ENCODE peak calls at places on chromosome 11, in ten cellular contexts. H is neural crest cell, D is cardiac fibroblast, M is heart left ventricle, R is astrocyte of the cerebellum, B is cardiac muscle cell, Q is AG10803, S is mesothelial cell of epicardium, A is body of pancreas, N is coronary artery. Z is an unnamed sample.

GRCh38 chr11:10619281-10619680 is 50.8 kb upstream of the LYVE1 start:
- DNase-seq in H (no peak), D (no peak), A (no peak), N (no peak), Q (no peak), R (no peak), M (no peak), S (no peak), B (no peak), Z (no peak)

GRCh38 chr11:125750629-125751028 is 4.5 kb downstream of the PATE1 start:
- DNase-seq in S (no peak), Q (no peak), N (no peak), M (no peak), H (no peak), A (no peak), B (no peak), D (no peak), R (no peak), Z (no peak)

GRCh38 chr11:34208266-34209135 is 103.1 kb downstream of the NAT10 start:
- DNase-seq in D (peak), S (no peak), Q (no peak), A (no peak), H (no peak), M (no peak), R (no peak), N (no peak), B (peak), Z (peak)

GRCh38 chr11:95985174-95985808 is 61.4 kb upstream of the MTMR2 start:
- DNase-seq in M (no peak), R (no peak), H (no peak), A (no peak), S (no peak), B (peak), N (no peak), Q (peak), D (peak), Z (peak)

GRCh38 chr11:9808943-9809342 is 145.1 kb downstream of the SWAP70 start:
- DNase-seq in A (no peak), N (no peak), S (no peak), R (peak), D (peak), H (no peak), Q (no peak), M (no peak), B (peak), Z (no peak)

GRCh38 chr11:86818466-86819282 is 18.3 kb downstream of the PRSS23 start:
- DNase-seq in D (peak), A (no peak), B (peak), Q (peak), H (no peak), M (no peak), R (peak), N (no peak), S (no peak), Z (peak)

GRCh38 chr11:111735262-111736116 is 30.7 kb downstream of the PPP2R1B start:
- DNase-seq in A (no peak), S (no peak), N (peak), M (peak), Q (peak), H (no peak), D (peak), B (peak), R (peak), Z (peak)

GRCh38 chr11:134711563-134711962 is 299.5 kb upstream of the B3GAT1 start:
- DNase-seq in N (no peak), B (no peak), H (no peak), M (no peak), Q (no peak), S (no peak), D (no peak), R (no peak), A (no peak), Z (no peak)

GRCh38 chr11:57482782-57483569 is 22.6 kb downstream of the RTN4RL2 start:
- DNase-seq in Q (no peak), M (no peak), S (peak), N (no peak), H (peak), R (no peak), A (no peak), D (peak), B (peak), Z (no peak)

GRCh38 chr11:11977206-11977938 is 31.1 kb downstream of the DKK3 start:
- DNase-seq in B (peak), M (peak), A (no peak), N (peak), D (peak), H (no peak), Q (peak), R (peak), S (no peak), Z (peak)

GRCh38 chr11:130908770-130909625 is 7.3 kb downstream of the SNX19 start:
- DNase-seq in A (no peak), B (peak), S (no peak), R (peak), Q (peak), H (no peak), N (no peak), M (no peak), D (peak), Z (peak)

GRCh38 chr11:16605971-16606783 is 132.3 kb upstream of the C11orf58 start:
- DNase-seq in D (peak), M (peak), R (peak), A (peak), S (peak), B (peak), H (peak), Q (peak), N (peak), Z (peak)

GRCh38 chr11:47271961-47272661 is 2.2 kb downstream of the MADD start:
- DNase-seq in R (no peak), B (no peak), M (peak), D (no peak), Q (no peak), N (no peak), A (peak), H (no peak), S (no peak), Z (no peak)

GRCh38 chr11:131977854-131978253 is 607.4 kb downstream of the NTM start:
- DNase-seq in N (no peak), B (peak), D (peak), M (no peak), R (peak), H (no peak), S (no peak), A (no peak), Q (peak), Z (no peak)

GRCh38 chr11:72091292-72091691 is 10.6 kb downstream of the LRRC51 start:
- DNase-seq in S (peak), R (peak), H (peak), D (peak), A (peak), N (no peak), M (peak), Q (peak), B (peak), Z (peak)

GRCh38 chr11:112637046-112637445 is 324.2 kb upstream of the NCAM1 start:
- DNase-seq in S (no peak), A (no peak), M (no peak), N (no peak), D (no peak), Q (no peak), R (no peak), H (no peak), B (no peak), Z (no peak)

DNA sequence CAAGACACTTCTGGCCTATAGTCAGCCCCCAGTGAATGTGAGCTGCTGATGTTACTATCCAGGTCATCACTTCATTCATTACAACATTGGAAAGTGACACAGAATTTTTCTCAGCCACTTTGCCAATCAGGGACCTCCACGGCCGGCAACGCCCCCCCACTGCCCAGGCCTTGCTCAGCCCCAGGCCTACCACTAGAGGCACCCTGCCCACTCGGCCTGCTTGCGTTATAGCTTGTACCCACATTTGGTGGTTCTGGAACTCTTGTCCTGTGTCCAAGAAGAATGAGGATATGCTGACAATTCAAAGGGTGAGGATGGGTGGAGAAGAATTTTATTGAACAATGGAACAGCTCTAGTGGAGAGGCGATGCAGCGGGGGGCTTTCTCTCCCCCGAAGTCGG is 96.2 kb downstream of the TSPAN18 start:
- DNase-seq in H (no peak), D (peak), R (no peak), Q (no peak), S (no peak), N (no peak), B (no peak), A (no peak), M (no peak), Z (no peak)
- TF ChIP-seq CTCF in H (peak), D (peak), R (peak), Q (peak), S (no peak), N (no peak), B (peak), A (no peak), M (no peak), Z (no peak)

GRCh38 chr11:103681855-103682254 is 354.6 kb upstream of the DDI1 start:
- DNase-seq in H (no peak), M (no peak), D (no peak), S (no peak), B (no peak), R (no peak), Q (no peak), A (no peak), N (no peak), Z (no peak)
- TF ChIP-seq CTCF in H (no peak), M (no peak), D (no peak), S (no peak), B (no peak), R (no peak), Q (no peak), A (no peak), N (no peak), Z (no peak)

GRCh38 chr11:35486934-35487333 is 38.5 kb downstream of the PAMR1 start:
- DNase-seq in A (peak), H (no peak), M (no peak), S (no peak), D (no peak), R (no peak), Q (no peak), B (no peak), N (no peak), Z (no peak)

GRCh38 chr11:35486446-35486845 is 39.0 kb downstream of the PAMR1 start:
- DNase-seq in M (no peak), S (no peak), Q (no peak), A (no peak), D (peak), R (no peak), N (no peak), H (no peak), B (no peak), Z (peak)

GRCh38 chr11:35488117-35488516 is 37.3 kb downstream of the PAMR1 start:
- DNase-seq in D (peak), R (no peak), H (no peak), Q (peak), A (no peak), M (no peak), S (no peak), B (peak), N (no peak), Z (no peak)

GRCh38 chr11:35485656-35486318 is 39.6 kb downstream of the PAMR1 start:
- DNase-seq in Q (peak), R (peak), S (peak), N (peak), D (peak), H (peak), A (peak), M (peak), B (peak), Z (peak)

DNA sequence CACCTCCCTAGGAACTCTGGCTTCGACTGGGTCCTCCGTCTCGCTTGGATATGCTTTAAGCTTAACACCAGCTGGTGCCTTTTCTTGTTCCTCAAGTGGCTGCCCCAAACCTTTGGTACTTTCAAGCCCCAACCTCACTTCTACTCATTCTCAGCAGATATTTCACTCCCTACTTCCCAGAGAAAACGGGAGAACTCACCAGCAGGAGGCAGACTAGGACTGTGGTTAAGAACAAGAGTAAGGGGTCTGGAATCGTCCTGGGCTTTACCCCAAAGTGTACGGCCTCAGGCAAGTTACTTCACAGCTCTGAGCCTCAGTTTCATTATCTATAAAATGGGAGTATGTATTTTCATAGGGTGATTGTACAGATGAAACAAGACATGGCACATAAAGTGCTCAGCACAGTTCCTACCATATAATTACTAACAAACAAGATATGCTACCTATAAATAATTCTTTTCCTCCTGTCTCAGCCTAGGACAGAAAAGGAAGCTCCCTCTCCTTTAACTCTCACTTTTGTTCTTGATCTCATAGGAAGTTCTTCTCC is 37.8 kb downstream of the PAMR1 start:
- DNase-seq in D (peak), S (no peak), B (peak), Q (peak), M (no peak), H (peak), R (peak), A (peak), N (no peak), Z (peak)
- TF ChIP-seq CTCF in D (peak), S (peak), B (peak), Q (peak), M (peak), H (peak), R (peak), A (peak), N (no peak), Z (peak)

GRCh38 chr11:102318469-102318868 is 1.2 kb downstream of the BIRC3 start:
- DNase-seq in Q (no peak), A (no peak), B (no peak), R (no peak), D (no peak), N (no peak), H (no peak), S (no peak), M (no peak), Z (peak)
- TF ChIP-seq CTCF in Q (no peak), A (no peak), B (no peak), R (no peak), D (no peak), N (no peak), H (no peak), S (no peak), M (no peak), Z (peak)

GRCh38 chr11:8004008-8004407 is 16.9 kb downstream of the EIF3F start:
- DNase-seq in H (no peak), D (no peak), Q (no peak), A (no peak), N (no peak), B (no peak), S (no peak), R (no peak), M (no peak), Z (no peak)

GRCh38 chr11:8008212-8008611 is 21.1 kb downstream of the EIF3F start:
- DNase-seq in N (no peak), S (no peak), R (no peak), D (no peak), B (no peak), Q (no peak), M (no peak), A (no peak), H (no peak), Z (no peak)

GRCh38 chr11:8005556-8005955 is 18.4 kb downstream of the EIF3F start:
- DNase-seq in M (no peak), S (no peak), D (no peak), B (no peak), A (no peak), R (no peak), H (no peak), N (no peak), Q (no peak), Z (no peak)

GRCh38 chr11:8003187-8003586 is 16.1 kb downstream of the EIF3F start:
- DNase-seq in D (no peak), A (no peak), M (no peak), R (no peak), S (no peak), B (no peak), N (no peak), Q (no peak), H (no peak), Z (no peak)

GRCh38 chr11:8006349-8006977 is 19.3 kb downstream of the EIF3F start:
- DNase-seq in Q (peak), S (peak), H (peak), B (peak), M (peak), A (peak), N (no peak), D (peak), R (peak), Z (peak)
- TF ChIP-seq CTCF in Q (peak), S (peak), H (peak), B (peak), M (peak), A (peak), N (peak), D (peak), R (peak), Z (peak)

GRCh38 chr11:44464741-44465140 is 100.7 kb upstream of the CD82 start:
- DNase-seq in B (no peak), H (no peak), A (no peak), Q (no peak), S (no peak), R (no peak), D (peak), M (no peak), N (no peak), Z (peak)
- TF ChIP-seq CTCF in B (no peak), H (peak), A (no peak), Q (no peak), S (no peak), R (no peak), D (no peak), M (no peak), N (no peak), Z (no peak)

GRCh38 chr11:69239320-69240040 is 54.5 kb upstream of the MYEOV start:
- DNase-seq in H (no peak), N (peak), Q (no peak), R (no peak), M (no peak), S (peak), D (no peak), A (peak), B (no peak), Z (no peak)

GRCh38 chr11:69242583-69242940 is 51.4 kb upstream of the MYEOV start:
- DNase-seq in M (no peak), H (no peak), N (peak), R (no peak), A (peak), B (no peak), Q (no peak), D (no peak), S (peak), Z (no peak)

GRCh38 chr11:69240332-69241074 is 53.5 kb upstream of the MYEOV start:
- DNase-seq in M (no peak), A (peak), S (peak), B (peak), R (no peak), H (no peak), N (peak), D (peak), Q (no peak), Z (peak)

GRCh38 chr11:69241844-69242582 is 51.9 kb upstream of the MYEOV start:
- DNase-seq in M (no peak), S (no peak), Q (no peak), B (no peak), N (no peak), D (no peak), R (no peak), A (peak), H (no peak), Z (peak)

DNA sequence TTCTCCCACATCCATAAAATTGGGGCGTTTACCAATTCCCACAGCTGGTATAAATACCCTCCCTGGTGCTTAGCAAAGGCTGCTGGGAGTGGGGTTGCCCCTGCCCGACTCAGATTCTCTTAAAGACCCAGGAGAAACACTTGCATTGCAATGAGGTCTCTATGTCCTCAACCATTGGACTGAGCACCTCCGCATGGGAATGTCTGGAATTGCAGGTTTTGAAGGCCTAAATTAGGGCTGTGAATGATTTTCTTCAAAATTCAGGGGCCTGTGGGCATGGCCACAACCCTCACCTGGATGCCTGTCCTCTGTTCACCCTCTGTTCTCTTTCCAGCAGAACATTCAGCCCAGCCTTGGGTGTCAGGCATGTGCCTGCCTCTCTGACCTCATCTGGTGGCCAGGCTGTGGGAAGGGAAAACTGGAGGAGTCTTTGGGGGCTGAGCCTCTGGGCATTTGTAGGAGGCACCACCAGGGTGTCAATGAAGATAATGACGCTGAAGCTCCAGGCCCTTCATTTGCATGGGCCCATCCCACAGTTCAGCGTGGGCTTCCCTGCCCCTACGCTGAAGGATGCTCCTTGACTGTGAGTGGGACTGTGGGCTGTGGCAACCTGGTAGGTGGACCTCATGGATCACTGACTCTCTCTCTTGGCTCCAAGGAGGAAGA is 52.7 kb upstream of the MYEOV start:
- DNase-seq in N (no peak), S (peak), D (no peak), Q (no peak), H (no peak), M (no peak), B (no peak), A (peak), R (no peak), Z (no peak)
- TF ChIP-seq CTCF in N (no peak), S (no peak), D (no peak), Q (no peak), H (no peak), M (no peak), B (no peak), A (no peak), R (no peak), Z (peak)

DNA sequence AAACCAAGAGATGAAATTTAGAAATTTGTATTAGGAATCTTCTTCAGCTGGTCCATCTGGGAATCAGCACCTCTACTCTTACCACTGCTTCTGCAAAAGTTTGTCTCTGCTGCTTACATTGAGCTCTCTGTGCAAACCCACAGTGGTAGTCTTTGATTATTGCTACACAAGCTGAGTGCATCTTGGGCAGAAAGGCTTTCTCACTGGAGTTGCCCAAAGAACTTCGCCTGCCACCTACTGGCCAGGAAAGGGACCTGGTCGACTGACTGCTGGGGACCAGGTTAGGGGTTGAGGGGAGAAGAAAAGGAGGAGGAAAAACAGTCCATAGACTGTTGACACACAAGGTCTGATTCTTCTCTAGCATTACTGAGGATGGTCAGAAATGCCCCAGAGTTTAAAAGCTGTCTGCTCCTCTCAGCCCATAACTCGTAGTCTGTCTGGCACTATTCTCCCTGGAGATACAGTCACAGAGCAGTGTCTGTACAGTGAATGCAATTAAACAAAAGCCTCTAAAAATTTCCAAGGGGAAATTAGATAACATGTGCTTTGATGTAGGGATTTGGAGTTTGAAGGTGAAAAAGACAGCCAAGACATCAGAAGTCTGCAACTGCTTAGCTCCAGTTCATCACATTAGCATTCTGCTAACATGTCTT is 215.0 kb upstream of the CTSC start:
- DNase-seq in M (no peak), Q (peak), H (peak), S (peak), B (peak), D (peak), R (no peak), A (peak), N (no peak), Z (peak)
- TF ChIP-seq CTCF in M (peak), Q (peak), H (peak), S (peak), B (peak), D (peak), R (peak), A (peak), N (peak), Z (peak)

DNA sequence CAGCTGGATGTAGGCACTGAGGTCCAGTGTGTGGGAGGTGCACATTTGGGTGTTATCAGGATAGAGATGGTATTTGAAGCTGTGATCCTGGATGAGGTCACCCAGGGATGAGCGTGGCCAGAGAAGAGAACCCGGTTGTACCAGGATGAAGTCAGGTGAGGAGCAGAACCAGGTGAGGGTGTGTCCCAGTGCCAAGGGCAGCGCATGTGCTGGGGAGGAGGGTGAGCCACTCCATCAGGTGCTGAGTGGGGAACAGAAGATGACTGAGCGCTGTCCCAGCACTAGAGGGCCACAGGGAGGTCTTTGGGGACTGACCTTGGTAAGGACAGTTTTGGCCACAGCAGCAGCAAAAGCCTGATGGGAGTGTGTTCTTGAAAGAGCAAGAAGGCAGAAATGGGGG is 2.7 kb downstream of the ARL2 start:
- DNase-seq in A (no peak), B (no peak), D (no peak), H (no peak), Q (no peak), R (no peak), S (no peak), M (no peak), N (no peak), Z (no peak)
- TF ChIP-seq CTCF in A (no peak), B (no peak), D (no peak), H (no peak), Q (no peak), R (no peak), S (no peak), M (no peak), N (no peak), Z (no peak)